ENCODE peak calls at places on chromosomes 11 and 22, in four cellular contexts. H is endothelial cell of umbilical vein, M is NT2/D1, V is breast epithelium. L is an unnamed sample. For H3K9me3 and H3K4me1, the result is how much of the 10 kb centered on the place peaks cover.

GRCh38 chr11:17519486-17519885 is 24.7 kb downstream of the USH1C start:
- DNase-seq in H (no peak), M (no peak), V (no peak), L (no peak)

GRCh38 chr11:66002648-66003225 is 434 bp downstream of the BANF1 start:
- DNase-seq in H (no peak), M (no peak), V (peak), L (no peak)

GRCh38 chr11:35352107-35352888 is 67.1 kb downstream of the SLC1A2 start:
- DNase-seq in H (no peak), M (no peak), V (no peak), L (no peak)

GRCh38 chr11:95296621-95297025 is 65.6 kb upstream of the SESN3 start:
- DNase-seq in H (no peak), M (no peak), V (no peak), L (no peak)

GRCh38 chr22:45680932-45681700 is 9.5 kb downstream of the ATXN10 start:
- DNase-seq in H (peak), M (no peak), V (no peak), L (no peak)

GRCh38 chr11:59556883-59557205 is 45.5 kb downstream of the OR4D9 start:
- DNase-seq in H (peak), M (no peak), V (no peak), L (peak)

GRCh38 chr22:35638408-35638807 is 9.8 kb upstream of the APOL6 start:
- DNase-seq in H (no peak), M (no peak), V (peak), L (no peak)

GRCh38 chr11:116777056-116777455 is 4.3 kb upstream of the BUD13 start:
- DNase-seq in H (no peak), M (no peak), V (no peak), L (no peak)

GRCh38 chr11:82978422-82979099 is 77.0 kb downstream of the DDIAS start:
- DNase-seq in H (no peak), M (no peak), V (no peak), L (no peak)

GRCh38 chr11:42524534-42525227 is 787.1 kb upstream of the API5 start:
- DNase-seq in H (peak), M (peak), V (peak), L (peak)

GRCh38 chr22:37213218-37213855 is 1.1 kb upstream of the SSTR3 start:
- DNase-seq in H (no peak), M (no peak), V (no peak), L (no peak)

GRCh38 chr11:92651159-92651558 is 318.3 kb upstream of the MTNR1B start:
- DNase-seq in H (no peak), M (no peak), V (no peak), L (no peak)

GRCh38 chr11:44139565-44140313 is 44.3 kb downstream of the EXT2 start:
- DNase-seq in H (no peak), M (no peak), V (no peak), L (no peak)

GRCh38 chr11:111735262-111736116 is 30.7 kb downstream of the PPP2R1B start:
- DNase-seq in H (peak), M (peak), V (peak), L (no peak)

GRCh38 chr11:128790200-128790599 is 76.9 kb downstream of the KCNJ1 start:
- DNase-seq in H (peak), M (no peak), V (peak), L (peak)

GRCh38 chr11:87661270-87661669 is 514.0 kb downstream of the RAB38 start:
- DNase-seq in H (no peak), M (no peak), V (no peak), L (no peak)

GRCh38 chr11:63667993-63668392 is 3.2 kb downstream of the ATL3 start:
- DNase-seq in H (peak), M (no peak), V (no peak), L (no peak)

GRCh38 chr11:76459299-76459698 is 14.5 kb downstream of the EMSY start:
- DNase-seq in H (peak), M (no peak), V (no peak), L (no peak)

GRCh38 chr11:27166130-27166529 is 125.5 kb downstream of the BBOX1 start:
- DNase-seq in H (no peak), M (no peak), V (no peak), L (no peak)

GRCh38 chr22:33869946-33870345 is 50.3 kb downstream of the LARGE1 start:
- DNase-seq in H (no peak), M (no peak), V (no peak), L (no peak)

GRCh38 chr11:56396047-56396446 is 16.4 kb upstream of the OR5AL1 start:
- DNase-seq in H (no peak), M (peak), V (no peak), L (no peak)

GRCh38 chr22:38348751-38349496 is 31.7 kb upstream of the CSNK1E start:
- DNase-seq in H (no peak), M (no peak), V (peak), L (peak)

GRCh38 chr11:19441752-19442553 is 201.2 kb upstream of the E2F8 start:
- DNase-seq in H (peak), M (no peak), V (no peak), L (no peak)

GRCh38 chr11:73218106-73218829 is at the start of gene P2RY2:
- DNase-seq in H (peak), M (peak), V (peak), L (peak)

GRCh38 chr11:118916842-118917388 is 8.8 kb downstream of the BCL9L start:
- DNase-seq in H (no peak), M (no peak), V (no peak), L (peak)

GRCh38 chr22:19965771-19966709 is 24.4 kb upstream of the TXNRD2 start:
- DNase-seq in H (no peak), M (no peak), V (no peak), L (peak)

GRCh38 chr11:116413861-116414260 is 358.9 kb downstream of the BUD13 start:
- DNase-seq in H (no peak), M (no peak), V (no peak), L (no peak)

GRCh38 chr11:109914809-109915653 is 178.2 kb upstream of the ZC3H12C start:
- DNase-seq in H (peak), M (no peak), V (no peak), L (no peak)

GRCh38 chr11:43316451-43316850 is 4.7 kb downstream of the API5 start:
- DNase-seq in H (no peak), M (no peak), V (no peak), L (no peak)

GRCh38 chr22:47588583-47588970 is 826.1 kb downstream of the TBC1D22A start:
- DNase-seq in H (no peak), M (no peak), V (no peak), L (no peak)

GRCh38 chr22:47586946-47587345 is 824.5 kb downstream of the TBC1D22A start:
- DNase-seq in H (no peak), M (no peak), V (no peak), L (no peak)

GRCh38 chr22:47586038-47586437 is 823.6 kb downstream of the TBC1D22A start:
- DNase-seq in H (no peak), M (no peak), V (no peak), L (no peak)

GRCh38 chr22:47587861-47588582 is 825.6 kb downstream of the TBC1D22A start:
- DNase-seq in H (no peak), M (no peak), V (no peak), L (no peak)

GRCh38 chr22:47587361-47587760 is 824.9 kb downstream of the TBC1D22A start:
- DNase-seq in H (no peak), M (no peak), V (no peak), L (no peak)
- H3K9me3 ChIP-seq in H (under half), M (under half), V (under half), L (under half)

GRCh38 chr11:126362879-126363655 is 7.6 kb downstream of the ST3GAL4 start:
- DNase-seq in H (no peak), M (no peak), V (no peak), L (no peak)

GRCh38 chr11:126363706-126364245 is 8.3 kb downstream of the ST3GAL4 start:
- DNase-seq in H (no peak), M (no peak), V (no peak), L (no peak)

GRCh38 chr11:126360049-126360446 is 4.6 kb downstream of the ST3GAL4 start:
- DNase-seq in H (no peak), M (no peak), V (no peak), L (no peak)

GRCh38 chr11:126359431-126360048 is 4.1 kb downstream of the ST3GAL4 start:
- DNase-seq in H (no peak), M (no peak), V (peak), L (no peak)

DNA sequence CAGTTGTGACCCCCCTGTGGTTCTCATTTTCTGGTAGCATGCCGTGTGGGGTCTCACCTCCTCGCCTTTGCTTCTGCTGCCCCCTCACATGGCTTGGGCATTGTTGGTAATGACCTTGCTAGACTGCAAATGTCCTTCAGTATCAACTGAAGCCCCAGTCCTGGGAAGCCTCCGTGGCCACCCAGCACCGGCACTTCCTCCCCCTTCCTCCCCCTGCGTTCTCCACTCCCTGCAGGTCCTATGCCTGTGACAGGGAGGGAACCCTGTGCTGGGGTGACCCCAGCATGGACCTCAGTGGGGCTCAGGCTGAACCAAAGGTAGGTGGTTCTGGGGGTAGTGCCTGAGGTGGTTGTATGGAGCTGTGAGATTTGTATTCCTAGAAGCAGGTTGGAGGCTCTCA is 5.9 kb downstream of the ST3GAL4 start:
- DNase-seq in H (no peak), M (no peak), V (no peak), L (no peak)
- H3K4me1 ChIP-seq in H (under half), M (under half), V (under half), L (under half)

DNA sequence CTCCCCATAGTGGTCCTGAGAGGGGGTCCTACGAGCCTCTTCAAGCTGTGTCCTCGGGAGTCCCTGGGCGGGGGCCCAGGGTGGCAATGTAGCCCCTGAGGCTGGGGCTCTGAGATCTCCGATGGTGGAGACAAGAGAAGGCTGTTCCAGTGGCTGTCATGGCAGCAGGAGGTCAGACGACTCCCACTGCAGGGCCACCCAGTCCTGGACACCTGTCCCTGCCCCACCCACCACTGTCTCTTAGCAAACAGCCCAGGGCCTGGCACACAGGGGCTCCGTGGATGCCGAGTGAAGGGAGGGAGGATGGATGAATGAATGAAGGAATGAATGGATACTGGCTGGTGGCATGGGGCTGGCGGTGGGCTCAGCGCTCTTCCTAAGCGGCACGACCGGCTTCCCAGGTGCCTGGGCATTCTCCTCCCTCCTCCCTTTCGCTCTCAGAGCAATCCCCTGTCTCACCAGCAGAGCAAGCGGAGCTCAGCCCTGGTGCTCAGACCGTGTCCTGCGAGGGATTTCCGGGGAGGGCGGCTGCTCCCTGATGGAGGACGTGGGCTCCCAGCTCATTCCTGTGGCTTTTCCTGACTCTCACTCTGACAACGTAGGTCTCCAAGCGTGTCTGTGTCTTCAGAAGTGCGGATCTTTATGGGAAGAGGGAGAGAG is 1272.7 kb downstream of the BRD1 start:
- DNase-seq in H (no peak), M (no peak), V (no peak), L (no peak)
- H3K9me3 ChIP-seq in H (under half), M (under half), V (under half), L (under half)

GRCh38 chr11:122323754-122324421 is 207.9 kb upstream of the BLID start:
- DNase-seq in H (no peak), M (no peak), V (no peak), L (no peak)
- H3K4me1 ChIP-seq in H (under half), M (under half), V (under half), L (under half)

DNA sequence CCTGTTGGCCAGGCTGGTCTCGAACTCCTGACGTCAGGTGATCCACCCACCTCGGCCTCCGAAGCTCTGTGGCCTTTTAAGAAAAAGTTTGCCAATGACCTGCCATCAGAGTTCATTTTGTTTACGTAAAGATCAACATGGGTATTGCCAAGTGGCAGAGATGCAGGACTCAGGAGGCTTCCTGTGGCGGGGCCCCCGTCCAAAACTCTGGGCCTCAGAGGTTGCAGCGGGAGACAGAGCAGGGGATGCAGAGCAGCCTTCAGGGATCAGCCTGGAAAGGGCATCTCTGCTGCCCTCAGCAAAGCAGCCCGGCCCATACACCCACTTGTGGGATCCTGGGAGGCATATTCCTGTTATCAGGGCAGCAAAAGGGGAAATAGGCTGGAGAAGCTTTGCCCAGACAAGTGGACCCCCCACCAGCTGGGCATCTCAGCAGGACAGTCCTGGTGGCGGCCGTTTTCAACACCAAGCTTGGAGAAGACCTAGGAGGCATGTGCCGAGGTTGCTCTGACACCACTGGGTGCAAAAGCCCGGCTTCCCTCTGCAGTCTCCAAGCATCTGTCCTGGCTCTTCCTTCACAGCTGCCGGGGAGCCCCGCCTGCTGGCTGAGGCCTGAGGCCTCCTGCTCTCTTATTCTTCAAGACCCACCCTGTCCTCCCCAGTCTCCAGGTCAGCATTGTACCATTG is 1152.4 kb downstream of the BRD1 start:
- DNase-seq in H (no peak), M (no peak), V (no peak), L (no peak)
- H3K9me3 ChIP-seq in H (under half), M (under half), V (under half), L (under half)

GRCh38 chr11:10323793-10324170 is 18.9 kb downstream of the ADM start:
- DNase-seq in H (peak), M (no peak), V (no peak), L (peak)
- H3K4me1 ChIP-seq in H (half or more), M (under half), V (under half), L (under half)

GRCh38 chr22:47445716-47446290 is 683.4 kb downstream of the TBC1D22A start:
- DNase-seq in H (no peak), M (no peak), V (no peak), L (no peak)
- H3K9me3 ChIP-seq in H (under half), M (under half), V (under half), L (under half)